ENCODE peak calls at places on chromosomes 4 and X, in seven cellular contexts. C is NCI-H1694, I is NCI-H2029 treated with DMSO at 0.1 percent for 48 hours, U is NCI-H187 treated with DMSO at 0.1 percent for 48 hours, A is H9, O is progenitor cell of endocrine pancreas, L is iPS DF 19.7. Z is an unnamed sample.

GRCh38 chr4:33149658-33150057 is 2429.5 kb downstream of the PCDH7 start:
- DNase-seq in U (no peak), C (no peak), A (no peak), I (no peak), L (no peak), O (no peak), Z (no peak)

GRCh38 chr4:188987011-188987410 is 847.8 kb downstream of the TRIML1 start:
- DNase-seq in C (no peak), I (no peak), A (no peak), U (no peak), L (no peak), O (no peak), Z (no peak)

GRCh38 chr4:163949976-163950601 is 455.6 kb downstream of the TMA16 start:
- DNase-seq in A (no peak), L (no peak), I (no peak), C (no peak), O (no peak), U (no peak), Z (no peak)

GRCh38 chr4:187380181-187380581 is 615.4 kb upstream of the ZFP42 start:
- DNase-seq in O (no peak), U (no peak), C (no peak), I (no peak), A (peak; percentile 77), L (peak; percentile 47), Z (no peak)

GRCh38 chrX:24839331-24839730 is 145.6 kb downstream of the POLA1 start:
- DNase-seq in O (no peak), I (no peak), U (no peak), L (no peak), C (no peak), A (no peak), Z (no peak)

GRCh38 chr4:14827111-14827510 is 175.2 kb upstream of the CPEB2 start:
- DNase-seq in U (no peak), L (no peak), I (no peak), O (no peak), A (no peak), C (no peak), Z (no peak)

GRCh38 chr4:158003212-158003611 is 169.6 kb downstream of the GASK1B start:
- DNase-seq in L (no peak), U (no peak), C (no peak), I (no peak), A (no peak), O (no peak), Z (no peak)

GRCh38 chr4:78622253-78622979 is 70.8 kb downstream of the ANXA3 start:
- DNase-seq in U (no peak), C (no peak), O (no peak), A (no peak), I (no peak), L (no peak), Z (no peak)

GRCh38 chrX:45424341-45424740 is 223.7 kb upstream of the DIPK2B start:
- DNase-seq in I (no peak), O (no peak), A (no peak), L (no peak), C (no peak), U (no peak), Z (no peak)

GRCh38 chr4:148225639-148226038 is 216.6 kb downstream of the NR3C2 start:
- DNase-seq in O (no peak), I (no peak), L (no peak), U (no peak), C (no peak), A (no peak), Z (no peak)

GRCh38 chrX:124362072-124362471 is 15.7 kb downstream of the SH2D1A start:
- DNase-seq in A (no peak), L (no peak), O (no peak), U (no peak), I (no peak), C (no peak), Z (no peak)

Z was measured in cerebellum.